ENCODE peak calls at places on chromosomes 12 and 14, in six cellular contexts. X is transverse colon, R is stomach, M is A549, N is ovary, C is K562. J is an unnamed sample.

GRCh38 chr12:107775093-107775721 is 703 bp downstream of the ASCL4 start:
- DNase-seq in M (no peak), N (no peak), R (peak; percentile 37), C (no peak), X (no peak), J (no peak)

GRCh38 chr12:85029456-85029855 is 6.6 kb downstream of the TSPAN19 start:
- DNase-seq in X (no peak), M (peak; percentile 23), R (no peak), N (no peak), C (peak; percentile 1), J (no peak)

GRCh38 chr14:45867046-45867894 is 614.3 kb upstream of the MIS18BP1 start:
- DNase-seq in C (no peak), R (no peak), X (no peak), N (no peak), M (no peak), J (no peak)

GRCh38 chr14:35134329-35135123 is 12.2 kb downstream of the PRORP start:
- DNase-seq in R (no peak), X (no peak), N (no peak), M (no peak), C (no peak), J (no peak)

GRCh38 chr12:58443273-58443980 is 476.9 kb downstream of the LRIG3 start:
- DNase-seq in N (no peak), X (peak; percentile 13), M (peak; percentile 47), C (no peak), R (no peak), J (no peak)

GRCh38 chr14:65170768-65171251 is 68.5 kb upstream of the MAX start:
- DNase-seq in R (no peak), N (peak; percentile 47), C (peak; percentile 11), X (peak; percentile 17), M (peak; percentile 57), J (peak; percentile 46)

GRCh38 chr12:119145367-119145766 is 33.4 kb upstream of the HSPB8 start:
- DNase-seq in X (no peak), N (no peak), R (no peak), C (no peak), M (no peak), J (peak; percentile 29)

GRCh38 chr14:105971593-105972500 is 445.5 kb downstream of the TMEM121 start:
- DNase-seq in R (no peak), C (no peak), N (no peak), M (no peak), X (no peak), J (no peak)

GRCh38 chr12:50387487-50387886 is 8.9 kb downstream of the FAM186A start:
- DNase-seq in C (no peak), R (no peak), N (no peak), X (no peak), M (no peak), J (no peak)

GRCh38 chr12:115404761-115405470 is 720.9 kb upstream of the TBX3 start:
- DNase-seq in C (no peak), R (no peak), M (peak; percentile 35), N (no peak), X (no peak), J (no peak)

GRCh38 chr14:103393687-103394626 is 8.7 kb downstream of the MARK3 start:
- DNase-seq in R (no peak), C (peak; percentile 88), X (no peak), N (no peak), M (peak; percentile 42), J (no peak)

GRCh38 chr14:89921896-89922548 is 32.5 kb downstream of the EFCAB11 start:
- DNase-seq in C (no peak), X (no peak), N (no peak), R (no peak), M (no peak), J (no peak)

GRCh38 chr14:74019743-74020142 is 594 bp downstream of the BBOF1 start:
- DNase-seq in R (no peak), X (no peak), C (peak; percentile 24), N (no peak), M (peak; percentile 29), J (peak; percentile 23)

GRCh38 chr12:47752552-47752951 is 6.1 kb downstream of the RAPGEF3 start:
- DNase-seq in R (no peak), M (no peak), N (no peak), C (no peak), X (no peak), J (no peak)

GRCh38 chr12:94404854-94405253 is 54.8 kb downstream of the CEP83 start:
- DNase-seq in R (no peak), M (no peak), N (no peak), C (no peak), X (no peak), J (no peak)

GRCh38 chr12:55933158-55933798 is 2.3 kb downstream of the DGKA start:
- DNase-seq in R (peak; percentile 35), N (no peak), C (no peak), X (peak; percentile 71), M (peak; percentile 53), J (peak; percentile 31)

GRCh38 chr12:44889162-44889561 is 13.0 kb upstream of the NELL2 start:
- DNase-seq in M (no peak), X (no peak), C (peak; percentile 65), R (no peak), N (no peak), J (no peak)

GRCh38 chr12:124240493-124240892 is 54.4 kb upstream of the RFLNA start:
- DNase-seq in R (no peak), N (no peak), X (no peak), C (peak; percentile 62), M (peak; percentile 35), J (no peak)

GRCh38 chr12:130136536-130136935 is 25.7 kb upstream of the FZD10 start:
- DNase-seq in M (no peak), N (no peak), X (no peak), R (no peak), C (no peak), J (no peak)

GRCh38 chr12:130138478-130138877 is 23.8 kb upstream of the FZD10 start:
- DNase-seq in C (no peak), M (no peak), N (no peak), X (no peak), R (no peak), J (no peak)

GRCh38 chr12:130139971-130140547 is 22.2 kb upstream of the FZD10 start:
- DNase-seq in X (no peak), M (peak; percentile 54), N (peak; percentile 50), C (peak; percentile 8), R (no peak), J (no peak)

GRCh38 chr12:130139541-130139940 is 22.7 kb upstream of the FZD10 start:
- DNase-seq in M (no peak), N (no peak), C (no peak), R (no peak), X (no peak), J (no peak)

DNA sequence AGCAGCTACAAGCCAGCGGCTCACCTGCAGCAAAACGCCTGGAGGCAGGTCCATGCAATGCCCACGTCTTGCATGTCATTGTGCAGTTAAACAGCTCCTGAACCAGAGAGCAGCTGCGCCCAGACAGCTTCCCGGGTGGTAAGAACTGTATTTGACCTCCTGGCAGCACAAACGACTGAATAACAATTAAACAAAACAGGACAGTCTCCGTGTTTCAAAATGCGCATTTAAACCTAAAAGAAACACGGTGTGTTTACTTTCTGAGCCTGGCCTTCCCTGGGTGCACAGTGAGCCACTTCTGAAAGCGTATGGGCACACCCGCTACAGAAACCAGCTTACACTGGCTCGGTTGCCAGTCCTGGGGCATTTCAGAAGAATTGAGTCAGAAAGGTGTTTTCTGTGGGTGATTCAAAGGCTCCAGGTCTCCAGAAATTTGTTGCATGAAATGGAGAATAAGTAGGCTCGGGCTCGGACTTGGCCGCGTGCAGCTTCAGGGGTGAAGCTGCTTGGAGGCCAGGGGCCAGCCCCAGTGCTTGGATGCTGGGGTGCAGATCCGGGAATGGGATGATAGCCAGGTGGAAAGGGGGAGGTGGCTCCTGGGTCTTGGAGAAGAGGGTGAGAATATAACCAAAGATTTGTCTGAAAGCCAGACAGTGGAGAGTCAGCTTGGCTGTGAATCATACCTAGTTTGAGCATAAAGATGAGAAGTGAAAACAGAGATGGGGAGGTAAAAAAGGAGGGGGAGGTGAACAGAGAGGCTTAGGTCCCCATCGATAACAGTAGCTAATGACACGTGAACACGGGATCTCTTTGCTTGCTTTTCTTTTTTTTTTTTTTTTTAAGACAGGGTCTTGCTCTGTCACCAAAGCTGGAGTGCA is 24.9 kb upstream of the FZD10 start:
- DNase-seq in C (no peak), M (peak; percentile 61), X (no peak), R (no peak), N (no peak), J (no peak)
- H3K4me3 ChIP-seq in C (no peak overlapping the region), M (no peak overlapping the region), X (no peak overlapping the region), R (no peak overlapping the region), N (no peak overlapping the region), J (no peak overlapping the region)

GRCh38 chr12:127670294-127670693 is 596.7 kb upstream of the TMEM132C start:
- DNase-seq in M (no peak), R (no peak), N (no peak), X (no peak), C (no peak), J (no peak)
- TF ChIP-seq EP300 in M (no peak), R (no peak), N (no peak), X (no peak), C (no peak), J (no peak)

DNA sequence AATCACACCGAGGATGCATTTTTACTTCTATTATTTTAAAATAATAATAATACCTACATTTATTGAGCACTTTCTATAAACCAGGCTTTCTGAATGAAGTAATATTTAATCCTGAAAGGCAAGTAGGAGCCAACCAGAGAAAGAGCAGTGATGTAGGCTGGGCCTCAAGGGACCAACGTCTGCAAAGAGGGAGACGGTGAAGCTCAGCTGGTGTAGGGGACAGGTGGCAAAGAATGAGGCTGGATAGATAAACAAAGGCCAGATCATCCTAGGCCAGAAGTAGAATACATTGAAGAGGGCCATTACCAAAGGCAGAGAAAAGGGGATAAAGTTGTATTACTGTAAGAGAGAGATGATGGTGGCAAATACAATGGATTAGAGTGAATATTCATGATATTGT is 810 bp upstream of the TMBIM4 start:
- DNase-seq in X (no peak), R (no peak), C (no peak), N (no peak), M (no peak), J (no peak)
- H3K4me3 ChIP-seq in X (peak overlapping the region; percentile 64), R (peak overlapping the region; percentile 88), C (peak overlapping the region; percentile 53), N (peak overlapping the region; percentile 79), M (peak overlapping the region; percentile 56), J (peak overlapping the region; percentile 65)

GRCh38 chr12:25456474-25456873 is 96.6 kb downstream of the LMNTD1 start:
- DNase-seq in M (no peak), C (no peak), R (no peak), N (no peak), X (no peak), J (no peak)

GRCh38 chr12:25455696-25456095 is 97.4 kb downstream of the LMNTD1 start:
- DNase-seq in N (no peak), R (no peak), C (no peak), M (no peak), X (no peak), J (no peak)

GRCh38 chr12:25463005-25463404 is 90.1 kb downstream of the LMNTD1 start:
- DNase-seq in X (no peak), M (no peak), R (no peak), C (no peak), N (no peak), J (no peak)

GRCh38 chr12:25459541-25459951 is 93.5 kb downstream of the LMNTD1 start:
- DNase-seq in R (no peak), M (no peak), X (no peak), N (no peak), C (no peak), J (no peak)

DNA sequence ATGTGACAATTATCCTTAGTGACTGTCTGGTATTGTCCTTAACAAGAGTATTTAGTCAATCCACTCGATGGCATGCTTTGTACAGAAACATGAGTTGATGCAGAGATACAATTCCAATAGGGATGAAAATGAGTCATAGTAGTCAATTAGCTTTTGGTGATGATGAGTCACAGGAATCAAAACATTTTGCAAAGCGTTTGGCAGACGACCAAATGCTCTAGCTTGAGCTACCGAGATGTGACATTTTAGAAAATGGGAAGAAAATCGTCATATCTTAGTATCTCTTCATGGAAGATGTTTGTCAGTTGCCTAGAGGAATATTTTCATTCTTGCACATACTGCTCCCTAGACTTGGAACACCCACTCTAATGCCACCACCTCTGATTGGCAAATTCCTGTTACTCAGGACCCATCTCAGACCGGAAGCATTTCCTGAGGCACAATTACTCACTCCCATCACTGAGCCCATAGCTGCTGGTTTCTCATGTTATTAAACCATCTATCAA is 95.0 kb downstream of the LMNTD1 start:
- DNase-seq in M (peak; percentile 68), N (no peak), R (no peak), C (peak; percentile 9), X (no peak), J (no peak)
- TF ChIP-seq EP300 in M (no peak), N (no peak), R (no peak), C (no peak), X (no peak), J (no peak)

J was measured in upper lobe of left lung.